ENCODE peak calls at places on chromosomes 12 and 14, in seven cellular contexts. One of them, this sample, is unnamed.

GRCh38 chr12:125079943-125080645 is 14.9 kb downstream of the AACS start:
- DNase-seq in naive B cell: no peak
- DNase-seq in pulmonary artery endothelial cell: no peak
- DNase-seq in RWPE1: peak; percentile 66
- DNase-seq in globus pallidus: no peak
- DNase-seq in endothelial cell of umbilical vein: no peak
- DNase-seq in PC-3: no peak
- DNase-seq in this sample: no peak

GRCh38 chr12:107488666-107489065 is 196.9 kb upstream of the PWP1 start:
- DNase-seq in naive B cell: no peak
- DNase-seq in pulmonary artery endothelial cell: no peak
- DNase-seq in RWPE1: no peak
- DNase-seq in globus pallidus: no peak
- DNase-seq in endothelial cell of umbilical vein: no peak
- DNase-seq in PC-3: no peak
- DNase-seq in this sample: no peak

GRCh38 chr12:75589801-75590200 is 78.4 kb upstream of the KRR1 start:
- DNase-seq in naive B cell: no peak
- DNase-seq in pulmonary artery endothelial cell: no peak
- DNase-seq in RWPE1: no peak
- DNase-seq in globus pallidus: no peak
- DNase-seq in endothelial cell of umbilical vein: no peak
- DNase-seq in PC-3: no peak
- DNase-seq in this sample: no peak

GRCh38 chr12:45431153-45431552 is 215.3 kb downstream of the ANO6 start:
- DNase-seq in naive B cell: no peak
- DNase-seq in pulmonary artery endothelial cell: no peak
- DNase-seq in RWPE1: no peak
- DNase-seq in globus pallidus: no peak
- DNase-seq in endothelial cell of umbilical vein: no peak
- DNase-seq in PC-3: no peak
- DNase-seq in this sample: no peak

GRCh38 chr12:90085491-90086274 is 377.0 kb upstream of the ATP2B1 start:
- DNase-seq in naive B cell: no peak
- DNase-seq in pulmonary artery endothelial cell: no peak
- DNase-seq in RWPE1: no peak
- DNase-seq in globus pallidus: no peak
- DNase-seq in endothelial cell of umbilical vein: no peak
- DNase-seq in PC-3: peak; percentile 49
- DNase-seq in this sample: no peak

GRCh38 chr12:42593781-42594322 is 4.3 kb upstream of the PRICKLE1 start:
- DNase-seq in naive B cell: no peak
- DNase-seq in pulmonary artery endothelial cell: no peak
- DNase-seq in RWPE1: no peak
- DNase-seq in globus pallidus: no peak
- DNase-seq in endothelial cell of umbilical vein: no peak
- DNase-seq in PC-3: peak; percentile 51
- DNase-seq in this sample: no peak

GRCh38 chr14:36863271-36863670 is 201.6 kb downstream of the PAX9 start:
- DNase-seq in naive B cell: no peak
- DNase-seq in pulmonary artery endothelial cell: no peak
- DNase-seq in RWPE1: no peak
- DNase-seq in globus pallidus: no peak
- DNase-seq in endothelial cell of umbilical vein: no peak
- DNase-seq in PC-3: peak; percentile 33
- DNase-seq in this sample: no peak

GRCh38 chr12:42819801-42820200 is 230.3 kb upstream of the PRICKLE1 start:
- DNase-seq in naive B cell: no peak
- DNase-seq in pulmonary artery endothelial cell: no peak
- DNase-seq in RWPE1: no peak
- DNase-seq in globus pallidus: no peak
- DNase-seq in endothelial cell of umbilical vein: no peak
- DNase-seq in PC-3: no peak
- DNase-seq in this sample: no peak

GRCh38 chr12:65640489-65640901 is 183.8 kb upstream of the HMGA2 start:
- DNase-seq in naive B cell: no peak
- DNase-seq in pulmonary artery endothelial cell: no peak
- DNase-seq in RWPE1: no peak
- DNase-seq in globus pallidus: no peak
- DNase-seq in endothelial cell of umbilical vein: no peak
- DNase-seq in PC-3: no peak
- DNase-seq in this sample: no peak

GRCh38 chr12:120640840-120641833 is 711 bp downstream of the CABP1 start:
- DNase-seq in naive B cell: peak; percentile 44
- DNase-seq in pulmonary artery endothelial cell: no peak
- DNase-seq in RWPE1: peak; percentile 57
- DNase-seq in globus pallidus: no peak
- DNase-seq in endothelial cell of umbilical vein: peak; percentile 46
- DNase-seq in PC-3: peak; percentile 63
- DNase-seq in this sample: no peak

GRCh38 chr12:108241961-108242360 is 97.2 kb downstream of the CMKLR1 start:
- DNase-seq in naive B cell: no peak
- DNase-seq in pulmonary artery endothelial cell: no peak
- DNase-seq in RWPE1: no peak
- DNase-seq in globus pallidus: no peak
- DNase-seq in endothelial cell of umbilical vein: no peak
- DNase-seq in PC-3: no peak
- DNase-seq in this sample: no peak

GRCh38 chr12:14417717-14418116 is 52.2 kb downstream of the ATF7IP start:
- DNase-seq in naive B cell: peak; percentile 24
- DNase-seq in pulmonary artery endothelial cell: peak; percentile 79
- DNase-seq in RWPE1: peak; percentile 46
- DNase-seq in globus pallidus: peak; percentile 91
- DNase-seq in endothelial cell of umbilical vein: peak; percentile 96
- DNase-seq in PC-3: peak; percentile 54
- DNase-seq in this sample: peak; percentile 63

GRCh38 chr12:65229441-65229840 is 49.0 kb upstream of the MSRB3 start:
- DNase-seq in naive B cell: no peak
- DNase-seq in pulmonary artery endothelial cell: peak; percentile 26
- DNase-seq in RWPE1: peak; percentile 10
- DNase-seq in globus pallidus: no peak
- DNase-seq in endothelial cell of umbilical vein: peak; percentile 55
- DNase-seq in PC-3: peak; percentile 87
- DNase-seq in this sample: no peak

GRCh38 chr14:84340938-84341337 is 1189.0 kb upstream of the FLRT2 start:
- DNase-seq in naive B cell: no peak
- DNase-seq in pulmonary artery endothelial cell: no peak
- DNase-seq in RWPE1: no peak
- DNase-seq in globus pallidus: no peak
- DNase-seq in endothelial cell of umbilical vein: peak; percentile 62
- DNase-seq in PC-3: no peak
- DNase-seq in this sample: no peak

GRCh38 chr12:108858399-108859074 is 1.2 kb upstream of the SSH1 start:
- DNase-seq in naive B cell: no peak
- DNase-seq in pulmonary artery endothelial cell: no peak
- DNase-seq in RWPE1: no peak
- DNase-seq in globus pallidus: no peak
- DNase-seq in endothelial cell of umbilical vein: peak; percentile 16
- DNase-seq in PC-3: no peak
- DNase-seq in this sample: no peak

GRCh38 chr14:94839346-94839745 is 69.4 kb upstream of the GSC start:
- DNase-seq in naive B cell: no peak
- DNase-seq in pulmonary artery endothelial cell: no peak
- DNase-seq in RWPE1: peak; percentile 13
- DNase-seq in globus pallidus: no peak
- DNase-seq in endothelial cell of umbilical vein: no peak
- DNase-seq in PC-3: no peak
- DNase-seq in this sample: no peak

GRCh38 chr12:130456375-130457199 is 118.9 kb downstream of the PIWIL1 start:
- DNase-seq in naive B cell: no peak
- DNase-seq in pulmonary artery endothelial cell: no peak
- DNase-seq in RWPE1: no peak
- DNase-seq in globus pallidus: no peak
- DNase-seq in endothelial cell of umbilical vein: no peak
- DNase-seq in PC-3: no peak
- DNase-seq in this sample: peak; percentile 91

GRCh38 chr12:6635375-6635855 is 344 bp downstream of the LPAR5 start:
- DNase-seq in naive B cell: peak; percentile 57
- DNase-seq in pulmonary artery endothelial cell: no peak
- DNase-seq in RWPE1: no peak
- DNase-seq in globus pallidus: no peak
- DNase-seq in endothelial cell of umbilical vein: no peak
- DNase-seq in PC-3: no peak
- DNase-seq in this sample: no peak

GRCh38 chr12:122681814-122682213 is 21.3 kb downstream of the HCAR2 start:
- DNase-seq in naive B cell: no peak
- DNase-seq in pulmonary artery endothelial cell: no peak
- DNase-seq in RWPE1: no peak
- DNase-seq in globus pallidus: peak; percentile 18
- DNase-seq in endothelial cell of umbilical vein: no peak
- DNase-seq in PC-3: no peak
- DNase-seq in this sample: no peak

GRCh38 chr12:131882804-131883520 is 11.5 kb upstream of the ULK1 start:
- DNase-seq in naive B cell: no peak
- DNase-seq in pulmonary artery endothelial cell: no peak
- DNase-seq in RWPE1: no peak
- DNase-seq in globus pallidus: no peak
- DNase-seq in endothelial cell of umbilical vein: no peak
- DNase-seq in PC-3: peak; percentile 65
- DNase-seq in this sample: no peak

GRCh38 chr14:58963873-58964597 is 224.4 kb upstream of the DAAM1 start:
- DNase-seq in naive B cell: no peak
- DNase-seq in pulmonary artery endothelial cell: no peak
- DNase-seq in RWPE1: no peak
- DNase-seq in globus pallidus: no peak
- DNase-seq in endothelial cell of umbilical vein: no peak
- DNase-seq in PC-3: no peak
- DNase-seq in this sample: no peak

GRCh38 chr14:55237999-55238680 is 33.1 kb upstream of the FBXO34 start:
- DNase-seq in naive B cell: peak; percentile 26
- DNase-seq in pulmonary artery endothelial cell: no peak
- DNase-seq in RWPE1: no peak
- DNase-seq in globus pallidus: no peak
- DNase-seq in endothelial cell of umbilical vein: no peak
- DNase-seq in PC-3: no peak
- DNase-seq in this sample: no peak